ENCODE peak calls at places on chromosomes 16 and 17, in four cellular contexts. S is OCI-LY7; Y is effector memory CD4-positive, alpha-beta T cell; O is activated naive CD4-positive, alpha-beta T cell. D is an unnamed sample.
A peak's percentile ranks its signal among the peaks of the same experiment; 100 is the strongest.

GRCh38 chr17:8935194-8935593 is 30.3 kb downstream of the PIK3R5 start:
- DNase-seq in S (no peak), Y (peak; percentile 65), O (no peak), D (no peak)

GRCh38 chr16:88310796-88311605 is 71.8 kb upstream of the ZNF469 start:
- DNase-seq in S (no peak), Y (no peak), O (no peak), D (peak; percentile 77)

GRCh38 chr17:44971776-44972483 is 3.8 kb upstream of the C1QL1 start:
- DNase-seq in S (no peak), Y (no peak), O (no peak), D (peak; percentile 24)

GRCh38 chr17:34673995-34674900 is 94.9 kb downstream of the TMEM132E start:
- DNase-seq in S (no peak), Y (no peak), O (no peak), D (no peak)

GRCh38 chr16:79602615-79603014 is 2.1 kb upstream of the MAF start:
- DNase-seq in S (no peak), Y (no peak), O (no peak), D (no peak)

GRCh38 chr17:73478768-73479424 is 165.3 kb downstream of the SDK2 start:
- DNase-seq in S (no peak), Y (no peak), O (no peak), D (no peak)

GRCh38 chr17:604719-605118 is 109.9 kb downstream of the VPS53 start:
- DNase-seq in S (no peak), Y (no peak), O (no peak), D (peak; percentile 19)

GRCh38 chr17:60817187-60817586 is 139.5 kb downstream of the BCAS3 start:
- DNase-seq in S (no peak), Y (no peak), O (no peak), D (peak; percentile 75)

GRCh38 chr17:37147301-37147812 is 198.6 kb downstream of the AATF start:
- DNase-seq in S (peak; percentile 69), Y (no peak), O (no peak), D (peak; percentile 36)

GRCh38 chr17:14212401-14212800 is 24.3 kb downstream of the CDRT15 start:
- DNase-seq in S (no peak), Y (no peak), O (no peak), D (no peak)

GRCh38 chr16:11100239-11100750 is 155.7 kb downstream of the SOCS1 start:
- DNase-seq in S (peak; percentile 34), Y (no peak), O (no peak), D (peak; percentile 97)

GRCh38 chr16:78310990-78311561 is 211.6 kb downstream of the WWOX start:
- DNase-seq in S (no peak), Y (no peak), O (no peak), D (peak; percentile 32)

GRCh38 chr16:14286381-14287230 is 215.5 kb downstream of the MRTFB start:
- DNase-seq in S (peak; percentile 75), Y (peak; percentile 30), O (no peak), D (peak; percentile 53)

GRCh38 chr17:48202945-48203344 is 95.4 kb downstream of the SNX11 start:
- DNase-seq in S (no peak), Y (no peak), O (no peak), D (no peak)

GRCh38 chr16:35691057-35691456 is 2231.6 kb downstream of the TP53TG3F start:
- DNase-seq in S (no peak), Y (no peak), O (no peak), D (no peak)

GRCh38 chr17:2478446-2478845 is 33.2 kb downstream of the METTL16 start:
- DNase-seq in S (no peak), Y (no peak), O (no peak), D (no peak)

GRCh38 chr17:60534613-60535157 is 8.6 kb upstream of the APPBP2 start:
- DNase-seq in S (no peak), Y (no peak), O (no peak), D (no peak)

GRCh38 chr17:65856865-65857264 is 295.4 kb upstream of the AXIN2 start:
- DNase-seq in S (no peak), Y (no peak), O (no peak), D (peak; percentile 35)

GRCh38 chr16:84749815-84750214 is 50.0 kb downstream of the USP10 start:
- DNase-seq in S (no peak), Y (no peak), O (no peak), D (no peak)

GRCh38 chr17:8056976-8057625 is 18.2 kb downstream of the ALOX15B start:
- DNase-seq in S (no peak), Y (no peak), O (no peak), D (no peak)

GRCh38 chr16:71479420-71479819 is 9.7 kb downstream of the ZNF19 start:
- DNase-seq in S (peak; percentile 32), Y (no peak), O (no peak), D (peak; percentile 30)

GRCh38 chr17:39083270-39083669 is 68.2 kb downstream of the PLXDC1 start:
- DNase-seq in S (no peak), Y (no peak), O (no peak), D (no peak)

GRCh38 chr16:2791174-2791573 is 3.8 kb upstream of the PRSS33 start:
- DNase-seq in S (no peak), Y (no peak), O (no peak), D (no peak)

GRCh38 chr16:85461814-85462404 is 151.2 kb upstream of the GSE1 start:
- DNase-seq in S (no peak), Y (no peak), O (no peak), D (peak; percentile 43)

GRCh38 chr17:76271669-76272540 is 6.8 kb downstream of the UBALD2 start:
- DNase-seq in S (peak; percentile 89), Y (peak; percentile 55), O (peak; percentile 62), D (no peak)

GRCh38 chr17:3968017-3968416 is 3.8 kb upstream of the ATP2A3 start:
- DNase-seq in S (peak; percentile 36), Y (no peak), O (no peak), D (no peak)

GRCh38 chr16:70432800-70433455 is 6.0 kb downstream of the ST3GAL2 start:
- DNase-seq in S (peak; percentile 89), Y (no peak), O (no peak), D (no peak)